ENCODE peak calls at places on chromosomes 12 and 14, in five cellular contexts. Q is naive B cell, Y is esophagus squamous epithelium, K is T47D, U is kidney tubule cell. N is an unnamed sample.

GRCh38 chr14:58687232-58687795 is 49.6 kb downstream of the DACT1 start:
- DNase-seq in Q (no peak), Y (no peak), K (no peak), U (no peak), N (no peak)

GRCh38 chr12:58425481-58426392 is 484.4 kb downstream of the ATP23 start:
- DNase-seq in Q (no peak), Y (no peak), K (peak; percentile 42), U (peak; percentile 97), N (peak; percentile 78)

GRCh38 chr12:30440826-30441602 is 254.7 kb downstream of the IPO8 start:
- DNase-seq in Q (no peak), Y (no peak), K (peak; percentile 46), U (no peak), N (no peak)

GRCh38 chr12:116662612-116663144 is 75.2 kb downstream of the SPRING1 start:
- DNase-seq in Q (no peak), Y (no peak), K (peak; percentile 95), U (peak; percentile 6), N (no peak)

GRCh38 chr12:124605869-124606774 is 38.7 kb upstream of the NCOR2 start:
- DNase-seq in Q (no peak), Y (no peak), K (no peak), U (no peak), N (no peak)

GRCh38 chr14:71931492-71932228 is 569 bp upstream of the RGS6 start:
- DNase-seq in Q (no peak), Y (no peak), K (no peak), U (no peak), N (no peak)

GRCh38 chr14:81137316-81137715 is 83.4 kb downstream of the GTF2A1 start:
- DNase-seq in Q (no peak), Y (no peak), K (no peak), U (peak; percentile 94), N (no peak)

GRCh38 chr14:101665478-101666078 is 95.9 kb upstream of the PPP2R5C start:
- DNase-seq in Q (peak; percentile 29), Y (no peak), K (peak; percentile 76), U (peak; percentile 64), N (peak; percentile 41)

GRCh38 chr14:90483551-90483950 is 86.7 kb downstream of the CALM1 start:
- DNase-seq in Q (no peak), Y (no peak), K (no peak), U (peak; percentile 31), N (no peak)

GRCh38 chr12:87930033-87930432 is 99.2 kb downstream of the C12orf50 start:
- DNase-seq in Q (no peak), Y (no peak), K (no peak), U (peak; percentile 42), N (no peak)

GRCh38 chr12:88945041-88945732 is 364.9 kb upstream of the KITLG start:
- DNase-seq in Q (no peak), Y (no peak), K (no peak), U (no peak), N (no peak)

GRCh38 chr14:51310453-51311074 is 70.5 kb downstream of the TMX1 start:
- DNase-seq in Q (no peak), Y (no peak), K (no peak), U (peak; percentile 37), N (no peak)

GRCh38 chr12:98595152-98595988 is 1.9 kb downstream of the SLC25A3 start:
- DNase-seq in Q (no peak), Y (no peak), K (no peak), U (peak; percentile 76), N (no peak)

GRCh38 chr14:99568567-99569560 is 35.1 kb downstream of the CCDC85C start:
- DNase-seq in Q (no peak), Y (no peak), K (peak; percentile 33), U (peak; percentile 52), N (no peak)

GRCh38 chr14:48350971-48351370 is 675.6 kb upstream of the MDGA2 start:
- DNase-seq in Q (no peak), Y (no peak), K (no peak), U (peak; percentile 88), N (no peak)

GRCh38 chr14:89093083-89093482 is 268.6 kb downstream of the TTC8 start:
- DNase-seq in Q (no peak), Y (no peak), K (no peak), U (no peak), N (no peak)

GRCh38 chr12:123223241-123223668 is 9.7 kb downstream of the MPHOSPH9 start:
- DNase-seq in Q (no peak), Y (no peak), K (no peak), U (no peak), N (no peak)

GRCh38 chr12:20421338-20421890 is 53.1 kb downstream of the PDE3A start:
- DNase-seq in Q (no peak), Y (no peak), K (no peak), U (no peak), N (no peak)

GRCh38 chr12:92404921-92405320 is 259.3 kb upstream of the BTG1 start:
- DNase-seq in Q (no peak), Y (no peak), K (no peak), U (no peak), N (no peak)

GRCh38 chr14:33646692-33647260 is 304.1 kb downstream of the EGLN3 start:
- DNase-seq in Q (no peak), Y (no peak), K (no peak), U (peak; percentile 80), N (no peak)

GRCh38 chr14:74955229-74955999 is at the start of gene PGF:
- DNase-seq in Q (no peak), Y (no peak), K (peak; percentile 64), U (peak; percentile 45), N (peak; percentile 47)

GRCh38 chr12:15209782-15210181 is 11.4 kb downstream of the RERG start:
- DNase-seq in Q (no peak), Y (no peak), K (no peak), U (peak; percentile 35), N (no peak)

GRCh38 chr12:51437471-51437870 is 12.8 kb downstream of the SLC4A8 start:
- DNase-seq in Q (no peak), Y (no peak), K (no peak), U (no peak), N (no peak)

GRCh38 chr14:23661542-23661941 is 25.4 kb downstream of the DHRS2 start:
- DNase-seq in Q (no peak), Y (no peak), K (no peak), U (no peak), N (no peak)

N was measured in NCI-H460.